ENCODE peak calls at places on chromosomes 4 and X, in four cellular contexts. M is CD8-positive, alpha-beta T cell; B is fibroblast of pulmonary artery; F is suprapubic skin. X is an unnamed sample.

GRCh38 chrX:24243692-24244091 is 70.2 kb downstream of the SUPT20HL2 start:
- DNase-seq in M (no peak), B (peak; percentile 12), F (no peak), X (no peak)

GRCh38 chr4:153940916-153941315 is 152.0 kb upstream of the SFRP2 start:
- DNase-seq in B (no peak), M (no peak), F (no peak), X (no peak)

GRCh38 chr4:160233141-160233540 is 1130.3 kb downstream of the RAPGEF2 start:
- DNase-seq in F (no peak), M (no peak), B (no peak), X (no peak)

GRCh38 chr4:101956068-101956805 is 165.7 kb downstream of the BANK1 start:
- DNase-seq in M (no peak), F (no peak), B (no peak), X (no peak)

GRCh38 chr4:146032234-146032860 is 93.7 kb upstream of the ZNF827 start:
- DNase-seq in F (no peak), M (no peak), B (no peak), X (no peak)

GRCh38 chrX:110671068-110671803 is 124.4 kb downstream of the CHRDL1 start:
- DNase-seq in B (no peak), F (no peak), M (no peak), X (no peak)

GRCh38 chr4:99642725-99643489 is 14.7 kb downstream of the C4orf54 start:
- DNase-seq in F (no peak), B (peak; percentile 3), M (no peak), X (no peak)

GRCh38 chr4:40736910-40737309 is 12.8 kb upstream of the NSUN7 start:
- DNase-seq in F (no peak), B (peak; percentile 64), M (no peak), X (no peak)

GRCh38 chr4:161704653-161705052 is 459.1 kb downstream of the FSTL5 start:
- DNase-seq in B (no peak), M (no peak), F (no peak), X (no peak)

GRCh38 chrX:123475068-123475724 is 257.7 kb downstream of the THOC2 start:
- DNase-seq in M (no peak), F (no peak), B (peak; percentile 10), X (no peak)

GRCh38 chrX:47873123-47873522 is 36.4 kb downstream of the ZNF81 start:
- DNase-seq in F (no peak), B (no peak), M (no peak), X (no peak)

GRCh38 chr4:16893141-16893571 is 5.3 kb downstream of the LDB2 start:
- DNase-seq in B (peak; percentile 18), F (no peak), M (no peak), X (no peak)

GRCh38 chr4:81214518-81215218 is 354 bp downstream of the PRKG2 start:
- DNase-seq in B (peak; percentile 29), F (no peak), M (no peak), X (no peak)

GRCh38 chr4:175457956-175458355 is 354.1 kb downstream of the GPM6A start:
- DNase-seq in F (no peak), B (no peak), M (no peak), X (no peak)
- TF ChIP-seq CTCF in F (no peak), B (no peak), M (no peak), X (no peak)

DNA sequence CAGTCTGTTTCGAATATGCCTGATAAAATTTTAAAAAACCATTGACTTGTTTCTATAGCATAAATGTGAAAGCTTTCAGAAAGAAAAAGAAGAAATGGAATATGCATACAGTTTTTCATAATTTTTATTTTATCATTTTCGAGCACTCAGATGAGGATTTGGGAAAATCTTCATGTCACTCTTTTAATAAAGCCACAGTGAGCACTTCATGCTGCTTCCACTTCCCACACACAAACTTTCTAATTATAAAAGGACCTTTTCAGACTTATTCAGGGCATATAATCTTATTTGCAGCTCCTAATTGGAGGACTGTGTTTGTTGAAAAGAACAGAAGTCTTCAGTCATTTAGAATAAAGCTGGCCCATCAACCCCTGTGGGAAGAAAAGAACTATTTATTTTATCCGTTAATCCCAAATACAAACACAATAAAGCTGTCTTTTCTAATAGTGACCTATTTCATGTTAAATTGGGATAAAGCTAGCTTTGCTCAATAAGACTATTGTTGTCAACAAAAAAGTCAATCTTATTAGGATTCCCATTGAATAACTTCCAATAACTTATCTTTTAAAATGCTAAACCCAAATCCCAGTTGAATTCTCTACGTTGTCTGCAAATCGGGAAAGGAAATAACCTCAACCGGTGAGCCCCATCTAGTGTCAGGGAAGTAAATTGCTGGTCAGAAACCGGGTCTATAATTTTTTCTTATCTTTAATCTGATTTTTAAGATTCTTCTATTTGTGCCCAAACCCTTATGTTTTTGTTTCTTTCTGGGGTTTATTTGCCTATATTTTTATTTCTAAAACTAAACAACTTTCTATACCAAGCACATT is 211.5 kb downstream of the PDGFRA start:
- DNase-seq in B (peak; percentile 61), F (no peak), M (no peak), X (no peak)
- TF ChIP-seq CTCF in B (peak; percentile 68), F (peak; percentile 56), M (no peak), X (peak; percentile 90)

GRCh38 chr4:1417522-1418390 is 11.5 kb upstream of the NKX1-1 start:
- DNase-seq in M (peak; percentile 7), B (no peak), F (peak; percentile 36), X (peak; percentile 51)
- TF ChIP-seq CTCF in M (no peak), B (no peak), F (no peak), X (no peak)

DNA sequence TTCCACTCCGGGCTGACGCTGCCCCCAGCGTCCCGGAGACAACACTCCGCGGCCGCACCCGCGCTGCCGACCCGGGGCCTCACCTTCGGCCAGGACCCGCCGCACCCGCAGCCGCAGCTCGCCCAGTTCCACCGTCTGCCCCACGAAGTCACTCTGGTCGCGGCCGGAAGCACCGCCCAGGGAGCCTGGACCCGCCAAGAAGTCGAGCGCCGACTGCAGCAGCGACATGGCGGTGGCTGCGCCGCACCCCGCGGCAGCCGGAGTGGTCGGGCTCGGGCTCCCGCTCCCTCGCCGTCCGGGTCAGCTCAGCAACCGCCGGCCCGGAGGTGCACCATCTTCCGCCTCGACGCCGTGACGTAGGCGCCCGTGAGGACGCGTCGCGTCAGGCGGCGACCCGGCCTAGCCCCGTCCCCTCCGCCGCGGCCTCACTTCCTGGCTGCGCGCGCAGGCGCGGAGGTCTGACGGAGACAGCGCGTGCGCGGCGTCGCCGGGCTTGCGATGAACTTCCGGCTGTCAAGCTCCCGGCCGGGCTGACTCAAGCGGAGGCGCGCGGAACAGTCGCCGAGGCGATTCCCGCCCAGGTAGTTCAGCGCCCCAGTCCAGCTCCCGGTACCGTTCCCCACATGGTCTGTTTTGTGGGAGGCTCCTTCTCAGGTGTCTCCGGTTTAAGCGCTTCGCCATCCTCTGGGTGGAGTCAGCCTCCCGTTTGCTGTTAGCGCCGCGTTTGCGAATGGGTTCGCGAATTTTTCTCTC is at the start of the genes GAK and TMEM175:
- DNase-seq in F (peak; percentile 96), M (peak; percentile 96), B (peak; percentile 97), X (peak; percentile 98)
- TF ChIP-seq CTCF in F (no peak), M (no peak), B (no peak), X (peak; percentile 32)

GRCh38 chr4:175951794-175952193 is 113.8 kb upstream of the WDR17 start:
- DNase-seq in M (no peak), B (no peak), F (no peak), X (no peak)

GRCh38 chr4:175954685-175955084 is 111.0 kb upstream of the WDR17 start:
- DNase-seq in F (no peak), B (no peak), M (no peak), X (no peak)

DNA sequence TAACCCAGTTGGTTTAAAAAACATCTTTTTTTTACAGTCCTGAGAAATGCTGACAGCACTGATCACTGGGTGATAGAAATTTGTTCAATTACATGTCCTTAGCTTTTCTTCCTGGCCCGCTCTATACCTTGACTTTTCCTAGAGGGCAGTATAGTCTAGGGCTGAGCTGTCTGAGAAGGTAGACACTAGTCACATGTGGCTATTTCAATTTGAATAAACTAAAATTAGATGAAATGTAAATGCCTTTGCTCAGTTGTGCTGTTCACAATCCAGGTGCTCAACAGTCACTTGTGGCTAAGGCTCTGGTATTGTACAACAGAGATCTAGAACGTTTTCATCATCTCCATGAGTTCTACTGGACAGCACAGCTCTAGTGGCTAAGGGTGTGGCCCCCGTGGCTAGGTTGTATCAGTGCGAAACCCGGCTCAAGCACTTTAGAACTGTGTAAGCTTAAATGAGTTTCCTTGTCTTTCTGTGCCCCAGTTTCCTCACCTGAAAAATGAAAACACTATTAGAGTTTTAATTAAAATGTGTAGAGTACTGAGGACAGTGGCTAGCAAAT is 111.6 kb upstream of the WDR17 start:
- DNase-seq in F (no peak), B (no peak), M (no peak), X (no peak)
- TF ChIP-seq CTCF in F (no peak), B (no peak), M (no peak), X (peak; percentile 36)

DNA sequence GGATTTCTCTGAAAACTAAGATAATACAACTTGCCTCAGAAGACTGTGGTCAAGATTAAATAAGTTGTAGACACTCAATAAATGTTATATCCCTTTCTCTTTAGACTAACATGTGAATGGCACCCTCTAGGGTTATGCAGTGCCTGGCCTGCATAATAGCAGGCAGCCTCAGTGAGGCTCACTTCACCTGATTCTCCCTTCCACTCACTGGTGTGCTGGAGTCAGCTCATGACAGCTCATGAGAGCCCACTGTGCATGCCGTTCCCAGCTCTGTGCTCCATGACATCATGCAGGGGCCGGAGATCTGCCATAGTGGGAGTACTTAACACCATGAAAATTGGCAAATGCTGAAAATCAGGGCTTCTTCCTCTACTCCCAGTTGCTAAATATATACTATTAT is 64.5 kb downstream of the TEC start:
- DNase-seq in B (peak; percentile 4), M (no peak), F (no peak), X (no peak)
- TF ChIP-seq CTCF in B (no peak), M (no peak), F (no peak), X (no peak)

GRCh38 chr4:188660796-188661195 is 521.6 kb downstream of the TRIML1 start:
- DNase-seq in M (no peak), F (no peak), B (no peak), X (no peak)

GRCh38 chr4:188657365-188657764 is 518.1 kb downstream of the TRIML1 start:
- DNase-seq in B (no peak), M (no peak), F (no peak), X (no peak)

GRCh38 chr4:188663369-188663768 is 524.1 kb downstream of the TRIML1 start:
- DNase-seq in F (no peak), M (no peak), B (no peak), X (no peak)

GRCh38 chr4:188661502-188661901 is 522.3 kb downstream of the TRIML1 start:
- DNase-seq in B (no peak), M (no peak), F (no peak), X (no peak)

GRCh38 chr4:188658958-188659522 is 519.8 kb downstream of the TRIML1 start:
- DNase-seq in M (no peak), B (no peak), F (no peak), X (no peak)
- TF ChIP-seq CTCF in M (no peak), B (no peak), F (no peak), X (no peak)

DNA sequence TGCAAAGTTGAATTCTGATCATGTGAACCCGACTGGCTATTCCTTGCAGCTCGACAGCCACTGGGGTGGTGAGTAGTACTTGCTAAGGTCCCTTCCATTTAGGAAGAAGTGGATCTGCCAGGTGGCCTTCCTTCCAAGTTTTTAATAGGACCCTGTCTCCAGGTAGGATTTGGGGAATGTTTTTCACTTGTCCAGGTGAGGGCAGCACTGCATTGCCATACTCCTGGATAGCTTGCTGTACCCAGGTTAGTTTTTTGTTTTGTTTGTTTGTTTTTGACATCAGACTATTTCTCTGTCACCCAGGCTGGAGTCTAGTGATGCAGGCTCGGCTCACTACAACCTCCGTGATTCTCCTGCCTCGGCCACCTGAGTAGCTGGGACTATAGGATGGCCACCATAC is 29.8 kb downstream of the SAGE1 start:
- DNase-seq in B (no peak), M (no peak), F (no peak), X (no peak)
- TF ChIP-seq CTCF in B (peak; percentile 11), M (no peak), F (no peak), X (peak; percentile 54)